ENCODE peak calls at places on chromosomes 7 and 10, in five cellular contexts. Q, U, H, W and C are unnamed samples.
A peak's percentile ranks its signal among the peaks of the same experiment; 100 is the strongest.

GRCh38 chr10:13360587-13360986 is 12.5 kb upstream of the SEPHS1 start:
- DNase-seq in W (no peak), Q (no peak), U (no peak), H (no peak), C (no peak)

GRCh38 chr10:130561681-130562080 is 425.5 kb downstream of the GLRX3 start:
- DNase-seq in W (no peak), Q (no peak), H (no peak), U (no peak), C (no peak)

GRCh38 chr10:118594392-118595063 is 920 bp downstream of the PRLHR start:
- DNase-seq in U (no peak), H (peak; percentile 69), W (no peak), Q (no peak), C (peak; percentile 63)

GRCh38 chr10:14468022-14468421 is 137.3 kb upstream of the FRMD4A start:
- DNase-seq in Q (no peak), W (no peak), U (no peak), H (no peak), C (no peak)

GRCh38 chr7:27169658-27170493 is 4.2 kb downstream of the HOXA10 start:
- DNase-seq in H (no peak), Q (peak; percentile 66), W (peak; percentile 13), U (peak; percentile 77), C (peak; percentile 41)

GRCh38 chr10:52486840-52487611 is 172.9 kb downstream of the DKK1 start:
- DNase-seq in U (no peak), H (peak; percentile 75), W (no peak), Q (peak; percentile 84), C (no peak)

GRCh38 chr10:126198681-126199080 is 189.6 kb downstream of the ADAM12 start:
- DNase-seq in Q (no peak), W (no peak), U (no peak), H (no peak), C (no peak)

GRCh38 chr7:78299088-78299487 is 500.5 kb downstream of the PHTF2 start:
- DNase-seq in W (no peak), H (no peak), U (no peak), Q (no peak), C (no peak)

GRCh38 chr10:125057158-125058001 is 103.0 kb downstream of the CTBP2 start:
- DNase-seq in U (peak; percentile 84), H (peak; percentile 96), W (peak; percentile 55), Q (no peak), C (peak; percentile 93)

GRCh38 chr10:101071266-101071884 is 9.6 kb downstream of the KAZALD1 start:
- DNase-seq in U (no peak), Q (no peak), H (peak; percentile 42), W (no peak), C (no peak)

DNA sequence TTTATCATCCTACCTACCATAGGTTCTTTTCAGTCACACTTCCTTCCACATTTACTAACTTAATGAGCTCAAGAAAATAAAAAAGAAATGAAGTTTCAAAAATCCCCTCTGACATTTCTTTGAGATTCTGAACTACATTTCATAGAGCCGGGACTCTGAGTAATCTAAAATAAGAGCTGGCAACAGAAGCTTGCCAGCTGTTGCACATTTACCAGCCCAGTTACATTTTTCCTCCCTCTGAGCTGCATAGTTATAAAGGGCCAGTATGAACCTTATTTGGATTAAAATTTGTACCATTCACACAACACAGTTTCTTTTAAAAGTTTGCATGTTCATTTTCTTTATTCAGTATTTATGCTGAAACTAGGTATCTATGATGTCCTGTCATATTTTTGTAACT is 119.5 kb upstream of the CAV2 start:
- DNase-seq in W (no peak), U (no peak), Q (no peak), H (peak; percentile 63), C (no peak)
- H3K27ac ChIP-seq in W (no peak overlapping the region), U (peak overlapping the region; percentile 76), Q (no peak overlapping the region), H (no peak overlapping the region), C (no peak overlapping the region)

DNA sequence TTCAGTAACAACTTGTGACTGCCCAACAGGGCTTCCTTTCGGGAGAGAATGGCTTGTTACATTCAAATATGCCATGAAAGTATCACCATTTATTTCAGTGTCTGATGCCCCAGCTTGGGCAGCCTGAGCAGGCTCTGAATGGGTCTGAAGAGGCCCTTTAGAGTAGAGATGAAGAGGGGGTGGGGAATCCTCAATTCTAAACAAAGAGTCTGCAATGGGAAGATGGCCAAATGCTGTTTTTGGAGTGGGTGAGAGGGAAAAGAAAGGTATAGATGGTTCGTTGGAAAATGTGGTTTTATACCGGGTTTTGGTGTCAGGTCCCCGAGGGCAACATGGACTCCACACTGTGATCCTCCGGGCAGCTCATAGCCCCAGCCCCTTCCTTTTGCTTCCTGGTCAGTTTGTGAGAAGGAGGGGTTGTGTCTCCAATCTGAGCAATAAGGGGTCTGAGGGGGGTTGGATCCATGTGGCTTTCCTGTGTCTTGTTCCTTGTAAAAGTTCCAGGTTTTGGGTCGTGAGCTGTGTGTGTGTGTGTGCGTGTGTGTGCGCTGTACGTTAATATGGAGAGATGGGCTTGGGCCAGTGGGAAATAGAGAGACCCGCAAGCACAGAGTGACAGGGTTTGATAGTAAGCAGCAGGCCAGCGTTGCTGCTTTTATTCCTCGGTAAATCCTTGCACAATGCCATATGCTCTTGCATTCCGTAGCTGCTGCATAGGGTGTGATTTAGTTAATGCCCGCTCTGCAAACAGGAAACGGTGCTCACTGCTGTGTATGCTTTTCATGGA is 108.3 kb downstream of the TCF7L2 start:
- DNase-seq in Q (no peak), W (no peak), U (no peak), H (peak; percentile 93), C (no peak)
- H3K4me3 ChIP-seq in Q (no peak overlapping the region), W (peak overlapping the region; percentile 41), U (no peak overlapping the region), H (no peak overlapping the region), C (peak overlapping the region; percentile 20)

GRCh38 chr7:71470948-71471347 is 339.0 kb downstream of the GALNT17 start:
- DNase-seq in H (no peak), U (no peak), W (no peak), Q (no peak), C (no peak)
- H3K9me3 ChIP-seq in H (no peaks in the 10 kb centered on the region), U (peaks cover 9% of the 10 kb centered on the region), W (peaks cover 6% of the 10 kb centered on the region), Q (no peaks in the 10 kb centered on the region), C (no peaks in the 10 kb centered on the region)

GRCh38 chr7:24951441-24951840 is 28.5 kb downstream of the OSBPL3 start:
- DNase-seq in Q (no peak), W (no peak), H (no peak), U (no peak), C (no peak)
- H3K27ac ChIP-seq in Q (no peak overlapping the region), W (no peak overlapping the region), H (no peak overlapping the region), U (no peak overlapping the region), C (no peak overlapping the region)